ENCODE peak calls at places on chromosomes 7 and 10, in nine cellular contexts. One of them, this sample, is unnamed.

GRCh38 chr10:97427571-97428179 is 1.7 kb downstream of the PGAM1 start:
- DNase-seq in cardiac muscle cell: peak; percentile 60
- DNase-seq in stomach: peak; percentile 67
- DNase-seq in adipocyte: peak; percentile 48
- DNase-seq in PC-9: peak; percentile 55
- DNase-seq in CD8-positive, alpha-beta T cell: no peak
- DNase-seq in aorta: no peak
- DNase-seq in CD8-positive, alpha-beta memory T cell: no peak
- DNase-seq in lower lobe of right lung: no peak
- DNase-seq in this sample: peak; percentile 83

GRCh38 chr7:123433665-123434064 is 100.7 kb downstream of the IQUB start:
- DNase-seq in cardiac muscle cell: no peak
- DNase-seq in stomach: no peak
- DNase-seq in adipocyte: no peak
- DNase-seq in PC-9: no peak
- DNase-seq in CD8-positive, alpha-beta T cell: no peak
- DNase-seq in aorta: no peak
- DNase-seq in CD8-positive, alpha-beta memory T cell: no peak
- DNase-seq in lower lobe of right lung: no peak
- DNase-seq in this sample: no peak

GRCh38 chr10:15361131-15361530 is 10.0 kb downstream of the FAM171A1 start:
- DNase-seq in cardiac muscle cell: no peak
- DNase-seq in stomach: no peak
- DNase-seq in adipocyte: no peak
- DNase-seq in PC-9: no peak
- DNase-seq in CD8-positive, alpha-beta T cell: no peak
- DNase-seq in aorta: no peak
- DNase-seq in CD8-positive, alpha-beta memory T cell: no peak
- DNase-seq in lower lobe of right lung: no peak
- DNase-seq in this sample: no peak

GRCh38 chr10:61642692-61643091 is 20.0 kb upstream of the CABCOCO1 start:
- DNase-seq in cardiac muscle cell: no peak
- DNase-seq in stomach: no peak
- DNase-seq in adipocyte: peak; percentile 88
- DNase-seq in PC-9: no peak
- DNase-seq in CD8-positive, alpha-beta T cell: no peak
- DNase-seq in aorta: no peak
- DNase-seq in CD8-positive, alpha-beta memory T cell: no peak
- DNase-seq in lower lobe of right lung: no peak
- DNase-seq in this sample: no peak

GRCh38 chr7:101494602-101495329 is 132.1 kb downstream of the COL26A1 start:
- DNase-seq in cardiac muscle cell: no peak
- DNase-seq in stomach: no peak
- DNase-seq in adipocyte: no peak
- DNase-seq in PC-9: no peak
- DNase-seq in CD8-positive, alpha-beta T cell: no peak
- DNase-seq in aorta: no peak
- DNase-seq in CD8-positive, alpha-beta memory T cell: no peak
- DNase-seq in lower lobe of right lung: no peak
- DNase-seq in this sample: no peak

GRCh38 chr10:102266670-102267069 is 21.3 kb downstream of the GBF1 start:
- DNase-seq in cardiac muscle cell: no peak
- DNase-seq in stomach: no peak
- DNase-seq in adipocyte: no peak
- DNase-seq in PC-9: no peak
- DNase-seq in CD8-positive, alpha-beta T cell: no peak
- DNase-seq in aorta: no peak
- DNase-seq in CD8-positive, alpha-beta memory T cell: no peak
- DNase-seq in lower lobe of right lung: no peak
- DNase-seq in this sample: no peak

GRCh38 chr7:142231716-142232115 is 26.1 kb downstream of the PRSS58 start:
- DNase-seq in cardiac muscle cell: peak; percentile 42
- DNase-seq in stomach: no peak
- DNase-seq in adipocyte: no peak
- DNase-seq in PC-9: no peak
- DNase-seq in CD8-positive, alpha-beta T cell: no peak
- DNase-seq in aorta: no peak
- DNase-seq in CD8-positive, alpha-beta memory T cell: no peak
- DNase-seq in lower lobe of right lung: no peak
- DNase-seq in this sample: peak; percentile 52

GRCh38 chr10:17113346-17113745 is 16.3 kb downstream of the CUBN start:
- DNase-seq in cardiac muscle cell: no peak
- DNase-seq in stomach: no peak
- DNase-seq in adipocyte: no peak
- DNase-seq in PC-9: peak; percentile 36
- DNase-seq in CD8-positive, alpha-beta T cell: no peak
- DNase-seq in aorta: no peak
- DNase-seq in CD8-positive, alpha-beta memory T cell: no peak
- DNase-seq in lower lobe of right lung: no peak
- DNase-seq in this sample: no peak

GRCh38 chr7:25181537-25181936 is 46.7 kb downstream of the NPVF start:
- DNase-seq in cardiac muscle cell: no peak
- DNase-seq in stomach: no peak
- DNase-seq in adipocyte: no peak
- DNase-seq in PC-9: no peak
- DNase-seq in CD8-positive, alpha-beta T cell: no peak
- DNase-seq in aorta: no peak
- DNase-seq in CD8-positive, alpha-beta memory T cell: no peak
- DNase-seq in lower lobe of right lung: no peak
- DNase-seq in this sample: no peak

GRCh38 chr7:50446542-50446960 is 3.6 kb downstream of the FIGNL1 start:
- DNase-seq in cardiac muscle cell: no peak
- DNase-seq in stomach: no peak
- DNase-seq in adipocyte: no peak
- DNase-seq in PC-9: peak; percentile 100
- DNase-seq in CD8-positive, alpha-beta T cell: no peak
- DNase-seq in aorta: no peak
- DNase-seq in CD8-positive, alpha-beta memory T cell: no peak
- DNase-seq in lower lobe of right lung: no peak
- DNase-seq in this sample: peak; percentile 86

GRCh38 chr10:87505366-87506113 is 847 bp downstream of the MINPP1 start:
- DNase-seq in cardiac muscle cell: peak; percentile 72
- DNase-seq in stomach: peak; percentile 62
- DNase-seq in adipocyte: peak; percentile 84
- DNase-seq in PC-9: peak; percentile 42
- DNase-seq in CD8-positive, alpha-beta T cell: peak; percentile 34
- DNase-seq in aorta: peak; percentile 79
- DNase-seq in CD8-positive, alpha-beta memory T cell: peak; percentile 27
- DNase-seq in lower lobe of right lung: peak; percentile 71
- DNase-seq in this sample: peak; percentile 81

GRCh38 chr10:21292763-21293517 is 232.5 kb downstream of the SKIDA1 start:
- DNase-seq in cardiac muscle cell: peak; percentile 72
- DNase-seq in stomach: no peak
- DNase-seq in adipocyte: peak; percentile 95
- DNase-seq in PC-9: peak; percentile 87
- DNase-seq in CD8-positive, alpha-beta T cell: no peak
- DNase-seq in aorta: peak; percentile 85
- DNase-seq in CD8-positive, alpha-beta memory T cell: no peak
- DNase-seq in lower lobe of right lung: peak; percentile 52
- DNase-seq in this sample: peak; percentile 85

GRCh38 chr10:3067045-3067858 is at the start of gene PFKP:
- DNase-seq in cardiac muscle cell: peak; percentile 81
- DNase-seq in stomach: no peak
- DNase-seq in adipocyte: peak; percentile 77
- DNase-seq in PC-9: no peak
- DNase-seq in CD8-positive, alpha-beta T cell: peak; percentile 62
- DNase-seq in aorta: peak; percentile 86
- DNase-seq in CD8-positive, alpha-beta memory T cell: peak; percentile 53
- DNase-seq in lower lobe of right lung: no peak
- DNase-seq in this sample: peak; percentile 81

GRCh38 chr7:131517218-131517923 is 39.1 kb downstream of the PODXL start:
- DNase-seq in cardiac muscle cell: no peak
- DNase-seq in stomach: no peak
- DNase-seq in adipocyte: no peak
- DNase-seq in PC-9: peak; percentile 19
- DNase-seq in CD8-positive, alpha-beta T cell: no peak
- DNase-seq in aorta: peak; percentile 22
- DNase-seq in CD8-positive, alpha-beta memory T cell: no peak
- DNase-seq in lower lobe of right lung: no peak
- DNase-seq in this sample: peak; percentile 13

GRCh38 chr7:2729893-2730716 is 42.1 kb downstream of the AMZ1 start:
- DNase-seq in cardiac muscle cell: no peak
- DNase-seq in stomach: peak; percentile 24
- DNase-seq in adipocyte: no peak
- DNase-seq in PC-9: no peak
- DNase-seq in CD8-positive, alpha-beta T cell: no peak
- DNase-seq in aorta: peak; percentile 68
- DNase-seq in CD8-positive, alpha-beta memory T cell: no peak
- DNase-seq in lower lobe of right lung: no peak
- DNase-seq in this sample: no peak

GRCh38 chr10:100346351-100346764 is 675 bp upstream of the SCD start:
- DNase-seq in cardiac muscle cell: peak; percentile 81
- DNase-seq in stomach: peak; percentile 37
- DNase-seq in adipocyte: peak; percentile 89
- DNase-seq in PC-9: peak; percentile 54
- DNase-seq in CD8-positive, alpha-beta T cell: peak; percentile 55
- DNase-seq in aorta: peak; percentile 91
- DNase-seq in CD8-positive, alpha-beta memory T cell: peak; percentile 35
- DNase-seq in lower lobe of right lung: peak; percentile 83
- DNase-seq in this sample: peak; percentile 82

GRCh38 chr10:86058964-86059363 is 307.6 kb downstream of the GRID1 start:
- DNase-seq in cardiac muscle cell: no peak
- DNase-seq in stomach: no peak
- DNase-seq in adipocyte: no peak
- DNase-seq in PC-9: no peak
- DNase-seq in CD8-positive, alpha-beta T cell: no peak
- DNase-seq in aorta: no peak
- DNase-seq in CD8-positive, alpha-beta memory T cell: no peak
- DNase-seq in lower lobe of right lung: no peak
- DNase-seq in this sample: no peak

GRCh38 chr10:86062151-86062550 is 304.4 kb downstream of the GRID1 start:
- DNase-seq in cardiac muscle cell: no peak
- DNase-seq in stomach: peak; percentile 7
- DNase-seq in adipocyte: no peak
- DNase-seq in PC-9: no peak
- DNase-seq in CD8-positive, alpha-beta T cell: no peak
- DNase-seq in aorta: no peak
- DNase-seq in CD8-positive, alpha-beta memory T cell: no peak
- DNase-seq in lower lobe of right lung: no peak
- DNase-seq in this sample: no peak

GRCh38 chr10:86061301-86061873 is 305.2 kb downstream of the GRID1 start:
- DNase-seq in cardiac muscle cell: no peak
- DNase-seq in stomach: peak; percentile 10
- DNase-seq in adipocyte: no peak
- DNase-seq in PC-9: no peak
- DNase-seq in CD8-positive, alpha-beta T cell: no peak
- DNase-seq in aorta: no peak
- DNase-seq in CD8-positive, alpha-beta memory T cell: no peak
- DNase-seq in lower lobe of right lung: no peak
- DNase-seq in this sample: no peak

GRCh38 chr10:86062647-86063145 is 303.9 kb downstream of the GRID1 start:
- DNase-seq in cardiac muscle cell: no peak
- DNase-seq in stomach: peak; percentile 13
- DNase-seq in adipocyte: no peak
- DNase-seq in PC-9: no peak
- DNase-seq in CD8-positive, alpha-beta T cell: no peak
- DNase-seq in aorta: no peak
- DNase-seq in CD8-positive, alpha-beta memory T cell: no peak
- DNase-seq in lower lobe of right lung: no peak
- DNase-seq in this sample: no peak

DNA sequence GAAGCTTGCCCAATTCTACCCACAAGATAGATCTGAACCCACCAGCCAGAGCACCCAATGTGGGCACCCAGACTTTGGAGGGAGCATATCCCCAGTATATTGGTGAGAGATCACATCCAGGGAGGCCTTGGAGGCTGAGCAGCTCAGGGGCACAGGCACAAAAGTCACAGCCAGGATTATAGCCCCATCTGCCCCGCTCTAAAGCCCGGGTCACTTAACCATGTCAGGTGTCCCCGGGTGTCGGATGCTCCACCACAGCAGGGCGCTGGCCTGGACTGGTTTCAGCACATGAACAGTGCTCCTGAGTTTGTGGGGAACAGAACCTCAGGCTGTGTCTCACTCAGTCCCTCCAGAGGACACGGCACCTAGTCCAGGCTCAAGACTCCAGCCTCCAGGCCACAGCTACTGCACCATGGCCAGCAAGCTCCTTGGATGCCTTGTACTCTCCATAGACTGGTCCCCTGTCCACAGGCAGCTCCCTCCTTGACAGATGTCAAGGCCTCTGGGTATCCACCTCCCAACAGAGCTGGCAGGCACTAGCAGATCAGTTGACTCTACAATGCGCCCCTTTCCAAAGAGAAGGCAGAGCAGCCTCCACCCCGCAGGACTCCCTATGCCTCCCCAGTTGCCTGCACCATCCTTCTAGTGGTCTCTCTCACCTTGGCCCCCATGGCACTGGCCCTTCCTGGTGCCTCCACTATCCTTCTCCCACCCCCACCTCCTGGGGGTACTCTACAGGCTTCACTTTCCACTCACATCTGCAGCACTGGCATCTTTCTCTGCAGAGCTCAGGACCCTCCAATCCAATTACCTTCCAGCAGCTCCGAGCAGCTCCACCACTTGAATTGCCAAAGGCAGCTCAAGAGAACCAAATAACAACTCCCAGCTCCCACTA is 306.0 kb downstream of the GRID1 start:
- DNase-seq in cardiac muscle cell: no peak
- DNase-seq in stomach: peak; percentile 17
- DNase-seq in adipocyte: no peak
- DNase-seq in PC-9: no peak
- DNase-seq in CD8-positive, alpha-beta T cell: no peak
- DNase-seq in aorta: no peak
- DNase-seq in CD8-positive, alpha-beta memory T cell: no peak
- DNase-seq in lower lobe of right lung: no peak
- DNase-seq in this sample: no peak
- H3K4me1 ChIP-seq in cardiac muscle cell: peaks cover 4% of the 10 kb centered on the region
- H3K4me1 ChIP-seq in stomach: no peaks in the 10 kb centered on the region
- H3K4me1 ChIP-seq in adipocyte: no peaks in the 10 kb centered on the region
- H3K4me1 ChIP-seq in PC-9: no peaks in the 10 kb centered on the region
- H3K4me1 ChIP-seq in CD8-positive, alpha-beta T cell: no peaks in the 10 kb centered on the region
- H3K4me1 ChIP-seq in aorta: no peaks in the 10 kb centered on the region
- H3K4me1 ChIP-seq in CD8-positive, alpha-beta memory T cell: no peaks in the 10 kb centered on the region
- H3K4me1 ChIP-seq in lower lobe of right lung: no peaks in the 10 kb centered on the region
- H3K4me1 ChIP-seq in this sample: no peaks in the 10 kb centered on the region

GRCh38 chr7:4745265-4745919 is 30.0 kb upstream of the AP5Z1 start:
- DNase-seq in cardiac muscle cell: no peak
- DNase-seq in stomach: no peak
- DNase-seq in adipocyte: no peak
- DNase-seq in PC-9: no peak
- DNase-seq in CD8-positive, alpha-beta T cell: no peak
- DNase-seq in aorta: no peak
- DNase-seq in CD8-positive, alpha-beta memory T cell: no peak
- DNase-seq in lower lobe of right lung: no peak
- DNase-seq in this sample: no peak
- H3K4me1 ChIP-seq in cardiac muscle cell: peaks cover 11% of the 10 kb centered on the region
- H3K4me1 ChIP-seq in stomach: peaks cover 47% of the 10 kb centered on the region
- H3K4me1 ChIP-seq in adipocyte: peaks cover 28% of the 10 kb centered on the region
- H3K4me1 ChIP-seq in PC-9: peaks cover 37% of the 10 kb centered on the region
- H3K4me1 ChIP-seq in CD8-positive, alpha-beta T cell: peaks cover 62% of the 10 kb centered on the region
- H3K4me1 ChIP-seq in aorta: no peaks in the 10 kb centered on the region
- H3K4me1 ChIP-seq in CD8-positive, alpha-beta memory T cell: peaks cover 41% of the 10 kb centered on the region
- H3K4me1 ChIP-seq in lower lobe of right lung: peaks cover 60% of the 10 kb centered on the region
- H3K4me1 ChIP-seq in this sample: peaks cover 19% of the 10 kb centered on the region

GRCh38 chr7:91767820-91768219 is 112.7 kb downstream of the MTERF1 start:
- DNase-seq in cardiac muscle cell: no peak
- DNase-seq in stomach: no peak
- DNase-seq in adipocyte: no peak
- DNase-seq in PC-9: no peak
- DNase-seq in CD8-positive, alpha-beta T cell: no peak
- DNase-seq in aorta: no peak
- DNase-seq in CD8-positive, alpha-beta memory T cell: no peak
- DNase-seq in lower lobe of right lung: no peak
- DNase-seq in this sample: no peak
- H3K4me1 ChIP-seq in cardiac muscle cell: peaks cover 9% of the 10 kb centered on the region
- H3K4me1 ChIP-seq in stomach: no peaks in the 10 kb centered on the region
- H3K4me1 ChIP-seq in adipocyte: peaks cover 13% of the 10 kb centered on the region
- H3K4me1 ChIP-seq in PC-9: no peaks in the 10 kb centered on the region
- H3K4me1 ChIP-seq in CD8-positive, alpha-beta T cell: no peaks in the 10 kb centered on the region
- H3K4me1 ChIP-seq in aorta: no peaks in the 10 kb centered on the region
- H3K4me1 ChIP-seq in CD8-positive, alpha-beta memory T cell: no peaks in the 10 kb centered on the region
- H3K4me1 ChIP-seq in lower lobe of right lung: no peaks in the 10 kb centered on the region
- H3K4me1 ChIP-seq in this sample: no peaks in the 10 kb centered on the region

GRCh38 chr10:132562177-132562915 is 24.8 kb downstream of the INPP5A start:
- DNase-seq in cardiac muscle cell: no peak
- DNase-seq in stomach: no peak
- DNase-seq in adipocyte: no peak
- DNase-seq in PC-9: no peak
- DNase-seq in CD8-positive, alpha-beta T cell: no peak
- DNase-seq in aorta: peak; percentile 71
- DNase-seq in CD8-positive, alpha-beta memory T cell: no peak
- DNase-seq in lower lobe of right lung: no peak
- DNase-seq in this sample: no peak
- H3K4me1 ChIP-seq in cardiac muscle cell: peaks cover 3% of the 10 kb centered on the region
- H3K4me1 ChIP-seq in stomach: peaks cover 6% of the 10 kb centered on the region
- H3K4me1 ChIP-seq in adipocyte: no peaks in the 10 kb centered on the region
- H3K4me1 ChIP-seq in PC-9: no peaks in the 10 kb centered on the region
- H3K4me1 ChIP-seq in CD8-positive, alpha-beta T cell: peaks cover 11% of the 10 kb centered on the region
- H3K4me1 ChIP-seq in aorta: no peaks in the 10 kb centered on the region
- H3K4me1 ChIP-seq in CD8-positive, alpha-beta memory T cell: peaks cover 10% of the 10 kb centered on the region
- H3K4me1 ChIP-seq in lower lobe of right lung: peaks cover 12% of the 10 kb centered on the region
- H3K4me1 ChIP-seq in this sample: no peaks in the 10 kb centered on the region